ENCODE peak calls at places on chromosomes 5 and 9, in five cellular contexts. A, B, C, K and N are unnamed samples.

GRCh38 chr9:89425921-89426388 is 72.0 kb downstream of the SEMA4D start:
- DNase-seq in A (no peak), B (no peak), C (peak; percentile 34), K (no peak), N (no peak)

GRCh38 chr5:170368593-170368992 is 20.6 kb downstream of the KCNMB1 start:
- DNase-seq in A (no peak), B (no peak), C (no peak), K (no peak), N (no peak)

GRCh38 chr5:137470111-137470920 is 28.8 kb downstream of the SPOCK1 start:
- DNase-seq in A (no peak), B (peak; percentile 87), C (no peak), K (no peak), N (no peak)

GRCh38 chr5:173872887-173873286 is 15.3 kb upstream of the CPEB4 start:
- DNase-seq in A (no peak), B (no peak), C (no peak), K (no peak), N (no peak)

GRCh38 chr9:130183133-130183762 is 11.0 kb downstream of the NCS1 start:
- DNase-seq in A (no peak), B (peak; percentile 79), C (no peak), K (no peak), N (no peak)

GRCh38 chr5:146516151-146516475 is at the start of gene GPR151:
- DNase-seq in A (no peak), B (peak; percentile 8), C (no peak), K (no peak), N (no peak)

GRCh38 chr9:18122156-18122555 is 351.8 kb upstream of the ADAMTSL1 start:
- DNase-seq in A (no peak), B (peak; percentile 20), C (no peak), K (no peak), N (no peak)

GRCh38 chr9:137076636-137077009 is 694 bp upstream of the UAP1L1 start:
- DNase-seq in A (no peak), B (no peak), C (peak; percentile 53), K (no peak), N (no peak)

GRCh38 chr5:148558892-148559291 is 95.4 kb downstream of the HTR4 start:
- DNase-seq in A (no peak), B (no peak), C (no peak), K (no peak), N (no peak)

GRCh38 chr9:20358201-20358600 is 264.1 kb downstream of the MLLT3 start:
- DNase-seq in A (no peak), B (peak; percentile 33), C (no peak), K (no peak), N (no peak)

GRCh38 chr5:101590384-101590783 is 687.3 kb upstream of the ST8SIA4 start:
- DNase-seq in A (no peak), B (no peak), C (no peak), K (no peak), N (no peak)

GRCh38 chr5:175872287-175873089 is 1.1 kb downstream of the CPLX2 start:
- DNase-seq in A (no peak), B (no peak), C (no peak), K (no peak), N (no peak)

GRCh38 chr9:134784612-134785305 is 95.9 kb upstream of the FCN2 start:
- DNase-seq in A (no peak), B (no peak), C (no peak), K (no peak), N (no peak)

GRCh38 chr9:129007035-129007765 is 20.9 kb downstream of the SH3GLB2 start:
- DNase-seq in A (no peak), B (no peak), C (peak; percentile 24), K (no peak), N (no peak)

GRCh38 chr9:71001780-71002386 is 119.5 kb downstream of the TRPM3 start:
- DNase-seq in A (peak; percentile 32), B (peak; percentile 60), C (no peak), K (no peak), N (no peak)

GRCh38 chr9:7237473-7238243 is 479.9 kb downstream of the KDM4C start:
- DNase-seq in A (no peak), B (peak; percentile 74), C (no peak), K (no peak), N (no peak)

GRCh38 chr9:76135902-76136301 is 245.4 kb downstream of the PCSK5 start:
- DNase-seq in A (no peak), B (no peak), C (no peak), K (no peak), N (no peak)

GRCh38 chr5:125463441-125464092 is 717.1 kb upstream of the ZNF608 start:
- DNase-seq in A (no peak), B (peak; percentile 75), C (no peak), K (no peak), N (no peak)

GRCh38 chr9:87676976-87677775 is 48.7 kb upstream of the CTSL start:
- DNase-seq in A (peak; percentile 39), B (peak; percentile 73), C (no peak), K (no peak), N (no peak)

GRCh38 chr5:162801235-162801634 is 636.2 kb upstream of the CCNG1 start:
- DNase-seq in A (no peak), B (no peak), C (no peak), K (no peak), N (no peak)

GRCh38 chr9:34592895-34593601 is 3.5 kb upstream of the CNTFR start:
- DNase-seq in A (peak; percentile 52), B (peak; percentile 33), C (peak; percentile 73), K (no peak), N (no peak)

GRCh38 chr9:2722715-2723114 is 5.4 kb downstream of the KCNV2 start:
- DNase-seq in A (no peak), B (peak; percentile 37), C (no peak), K (no peak), N (no peak)

GRCh38 chr5:122091942-122092600 is 14.0 kb upstream of the LOX start:
- DNase-seq in A (no peak), B (peak; percentile 54), C (no peak), K (no peak), N (no peak)

GRCh38 chr9:135827301-135827700 is 80.0 kb downstream of the CAMSAP1 start:
- DNase-seq in A (no peak), B (no peak), C (no peak), K (no peak), N (no peak)

GRCh38 chr5:12794476-12795332 is 890.5 kb upstream of the CTNND2 start:
- DNase-seq in A (no peak), B (no peak), C (peak; percentile 42), K (no peak), N (no peak)

GRCh38 chr9:131835132-131835910 is 95.4 kb upstream of the RAPGEF1 start:
- DNase-seq in A (no peak), B (peak; percentile 3), C (no peak), K (no peak), N (no peak)

GRCh38 chr5:140868721-140869554 is at the start of gene PCDHA11:
- DNase-seq in A (no peak), B (no peak), C (no peak), K (no peak), N (no peak)

GRCh38 chr9:83280259-83280658 is 217.3 kb upstream of the RASEF start:
- DNase-seq in A (no peak), B (no peak), C (no peak), K (no peak), N (no peak)

GRCh38 chr9:21933281-21933680 is 60.9 kb downstream of the CDKN2A start:
- DNase-seq in A (no peak), B (no peak), C (no peak), K (no peak), N (no peak)

GRCh38 chr5:142749321-142749720 is 20.9 kb upstream of the ARHGAP26 start:
- DNase-seq in A (no peak), B (peak; percentile 58), C (no peak), K (no peak), N (peak; percentile 52)

GRCh38 chr5:143569722-143570567 is 166.5 kb upstream of the NR3C1 start:
- DNase-seq in A (no peak), B (no peak), C (no peak), K (no peak), N (no peak)

DNA sequence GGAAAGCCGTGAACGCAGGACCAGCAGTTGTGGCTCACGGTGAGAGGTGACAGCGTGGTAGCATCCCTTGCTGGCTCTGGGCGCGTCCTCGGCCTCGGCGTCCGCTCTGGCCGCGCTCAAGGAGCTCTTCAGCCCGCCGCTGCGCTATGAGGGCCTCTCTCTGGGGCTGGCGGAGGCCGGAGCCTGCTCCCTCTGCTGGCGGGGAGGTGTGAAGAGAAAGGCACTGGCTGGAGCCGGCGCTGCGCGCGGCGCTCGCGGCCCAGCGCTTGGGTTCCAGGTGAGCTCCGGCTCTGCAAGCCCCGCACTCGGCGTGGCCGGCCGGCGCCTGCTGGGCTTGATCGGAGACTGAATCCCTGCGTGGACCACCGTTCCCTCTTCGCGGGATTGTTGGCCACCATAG is 705.6 kb downstream of the SEMA5A start:
- DNase-seq in A (no peak), B (no peak), C (no peak), K (no peak), N (no peak)
- TF ChIP-seq CTCF in A (no peak), B (no peak), C (no peak), K (no peak), N (no peak)

GRCh38 chr9:4073371-4073770 is 226.5 kb downstream of the GLIS3 start:
- DNase-seq in A (no peak), B (no peak), C (no peak), K (no peak), N (no peak)
- TF ChIP-seq CTCF in A (no peak), B (peak; percentile 40), C (no peak), K (no peak), N (no peak)

DNA sequence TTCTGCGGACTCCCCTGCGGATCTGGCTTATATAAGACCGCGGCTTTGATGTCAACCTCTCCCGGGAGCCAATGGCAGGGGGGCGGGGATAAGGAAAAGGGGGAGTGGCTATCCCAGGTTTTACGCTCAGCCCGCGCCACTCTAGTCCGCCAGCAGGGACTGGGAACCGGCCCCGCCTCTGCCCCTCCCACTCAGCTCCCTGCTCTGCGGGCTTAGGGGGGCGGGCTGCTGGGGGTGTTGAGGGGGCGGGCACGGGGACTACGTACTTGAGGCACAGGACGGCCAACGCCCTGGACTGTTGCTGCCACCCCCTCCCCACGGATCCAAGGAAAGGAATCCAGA is at the start of gene HAND1:
- DNase-seq in A (peak; percentile 49), B (peak; percentile 37), C (peak; percentile 56), K (no peak), N (no peak)
- TF ChIP-seq CTCF in A (no peak), B (no peak), C (no peak), K (no peak), N (no peak)

GRCh38 chr5:73303139-73304079 is 130.4 kb downstream of the TMEM174 start:
- DNase-seq in A (no peak), B (no peak), C (no peak), K (no peak), N (no peak)
- TF ChIP-seq CTCF in A (no peak), B (no peak), C (no peak), K (no peak), N (no peak)